ENCODE peak calls at places on chromosomes 5 and 9, in nine cellular contexts. M, V, R, Q, C, J, O, U and N are unnamed samples.

GRCh38 chr5:108748354-108749129 is 845 bp downstream of the FER start:
- DNase-seq in M (peak), R (peak), J (peak), V (peak), U (peak), Q (peak), C (peak), O (peak), N (peak)

GRCh38 chr5:168165221-168165965 is 126.1 kb upstream of the WWC1 start:
- DNase-seq in M (no peak), Q (no peak), U (no peak), R (no peak), V (no peak), C (no peak), O (no peak), J (peak), N (peak)

GRCh38 chr5:169701910-169702451 is 64.9 kb downstream of the DOCK2 start:
- DNase-seq in M (no peak), R (no peak), J (peak), Q (no peak), C (peak), U (no peak), O (peak), V (peak), N (no peak)

GRCh38 chr9:9389904-9390303 is 1222.9 kb downstream of the PTPRD start:
- DNase-seq in R (no peak), Q (no peak), J (no peak), U (no peak), C (no peak), M (no peak), O (no peak), V (no peak), N (no peak)

GRCh38 chr9:69090140-69090750 is 54.7 kb downstream of the FXN start:
- DNase-seq in V (no peak), O (no peak), Q (no peak), J (no peak), R (no peak), U (no peak), C (no peak), M (no peak), N (no peak)

GRCh38 chr5:170360712-170361501 is 28.3 kb downstream of the KCNMB1 start:
- DNase-seq in U (no peak), M (no peak), J (no peak), V (no peak), C (peak), R (no peak), Q (no peak), O (no peak), N (no peak)

GRCh38 chr9:88438819-88439218 is 50.6 kb downstream of the SPIN1 start:
- DNase-seq in C (no peak), Q (no peak), R (no peak), J (no peak), M (no peak), O (no peak), V (no peak), U (no peak), N (peak)

GRCh38 chr5:135356522-135357318 is 42.3 kb downstream of the MACROH2A1 start:
- DNase-seq in C (no peak), Q (no peak), U (no peak), M (peak), R (peak), V (peak), J (no peak), O (peak), N (no peak)

GRCh38 chr9:2453701-2454100 is 167.9 kb upstream of the VLDLR start:
- DNase-seq in U (no peak), R (no peak), C (no peak), O (no peak), M (no peak), V (no peak), Q (no peak), J (peak), N (no peak)

GRCh38 chr9:34623386-34624235 is 3.3 kb upstream of the DCTN3 start:
- DNase-seq in O (no peak), U (no peak), C (no peak), M (no peak), V (no peak), R (no peak), J (no peak), Q (peak), N (no peak)

GRCh38 chr5:6676702-6677101 is 36.5 kb upstream of the TENT4A start:
- DNase-seq in U (no peak), R (no peak), V (peak), O (peak), C (no peak), J (no peak), Q (no peak), M (no peak), N (no peak)

GRCh38 chr9:127531676-127532075 is 80.4 kb downstream of the LRSAM1 start:
- DNase-seq in J (no peak), M (no peak), V (no peak), U (no peak), R (no peak), O (no peak), C (no peak), Q (no peak), N (no peak)

GRCh38 chr9:126276056-126276728 is 50.4 kb upstream of the MVB12B start:
- DNase-seq in C (no peak), V (no peak), R (no peak), U (no peak), Q (no peak), J (no peak), M (no peak), O (no peak), N (no peak)

GRCh38 chr9:134150557-134151214 is 13.7 kb downstream of the RNU6ATAC start:
- DNase-seq in M (no peak), U (no peak), O (no peak), V (no peak), R (no peak), Q (no peak), C (no peak), J (no peak), N (no peak)

GRCh38 chr5:146647656-146648199 is 131.7 kb upstream of the GPR151 start:
- DNase-seq in C (no peak), J (no peak), O (peak), M (no peak), Q (no peak), U (no peak), V (peak), R (no peak), N (no peak)